ENCODE peak calls at places on chromosomes 2 and 18, in five cellular contexts. B is psoas muscle, X is ovary, M is left lung, G is neural progenitor cell. F is an unnamed sample.
A peak's percentile ranks its signal among the peaks of the same experiment; 100 is the strongest.

GRCh38 chr2:196249860-196250259 is 78.5 kb upstream of the STK17B start:
- DNase-seq in B (no peak), X (no peak), M (no peak), G (no peak), F (no peak)

GRCh38 chr2:101854877-101855276 is 136.9 kb upstream of the IL1R2 start:
- DNase-seq in B (no peak), X (no peak), M (no peak), G (no peak), F (no peak)

GRCh38 chr2:239942871-239943311 is 82.3 kb downstream of the NDUFA10 start:
- DNase-seq in B (peak; percentile 23), X (no peak), M (peak; percentile 13), G (no peak), F (no peak)

GRCh38 chr2:19480664-19481063 is 122.2 kb upstream of the OSR1 start:
- DNase-seq in B (no peak), X (no peak), M (no peak), G (no peak), F (no peak)

GRCh38 chr18:45448871-45449270 is 166.4 kb upstream of the SLC14A2 start:
- DNase-seq in B (no peak), X (no peak), M (no peak), G (peak; percentile 65), F (no peak)

GRCh38 chr2:85181844-85182456 is 48.8 kb downstream of the TCF7L1 start:
- DNase-seq in B (no peak), X (no peak), M (no peak), G (no peak), F (no peak)

GRCh38 chr2:134124047-134124753 is 129.7 kb upstream of the MGAT5 start:
- DNase-seq in B (no peak), X (no peak), M (no peak), G (no peak), F (no peak)

GRCh38 chr2:120600786-120601185 is 134.9 kb upstream of the GLI2 start:
- DNase-seq in B (peak; percentile 26), X (no peak), M (no peak), G (no peak), F (no peak)

GRCh38 chr2:219642064-219642444 is 14.6 kb downstream of the SLC4A3 start:
- DNase-seq in B (peak; percentile 51), X (peak; percentile 60), M (no peak), G (no peak), F (no peak)

GRCh38 chr2:45637440-45637839 is 14.0 kb upstream of the PRKCE start:
- DNase-seq in B (no peak), X (no peak), M (no peak), G (no peak), F (no peak)

GRCh38 chr18:497688-498087 is 2.8 kb downstream of the COLEC12 start:
- DNase-seq in B (no peak), X (no peak), M (no peak), G (no peak), F (no peak)

GRCh38 chr2:105771841-105772240 is 27.1 kb downstream of the NCK2 start:
- DNase-seq in B (no peak), X (no peak), M (no peak), G (peak; percentile 31), F (no peak)

GRCh38 chr2:68750592-68751396 is 16.2 kb downstream of the ARHGAP25 start:
- DNase-seq in B (no peak), X (no peak), M (no peak), G (no peak), F (peak; percentile 26)

GRCh38 chr2:109663721-109664120 is 49.6 kb downstream of the SOWAHC start:
- DNase-seq in B (peak; percentile 61), X (peak; percentile 38), M (no peak), G (no peak), F (peak; percentile 77)

GRCh38 chr2:86038291-86039081 is 67.2 kb downstream of the POLR1A start:
- DNase-seq in B (no peak), X (no peak), M (peak; percentile 67), G (no peak), F (no peak)

GRCh38 chr2:234463626-234464290 is 33.1 kb downstream of the ARL4C start:
- DNase-seq in B (no peak), X (no peak), M (no peak), G (no peak), F (no peak)

GRCh38 chr2:60629263-60629662 is 75.8 kb upstream of the BCL11A start:
- DNase-seq in B (no peak), X (no peak), M (no peak), G (no peak), F (no peak)

GRCh38 chr18:31447530-31448191 is at the start of gene DSG3:
- DNase-seq in B (no peak), X (no peak), M (no peak), G (peak; percentile 9), F (no peak)

GRCh38 chr2:220795705-220796104 is 776.4 kb downstream of the EPHA4 start:
- DNase-seq in B (no peak), X (no peak), M (no peak), G (no peak), F (no peak)

GRCh38 chr2:6657131-6657530 is 208.6 kb downstream of the CMPK2 start:
- DNase-seq in B (no peak), X (no peak), M (no peak), G (no peak), F (no peak)

GRCh38 chr2:131394147-131394931 is 30.4 kb upstream of the RAB6D start:
- DNase-seq in B (peak; percentile 54), X (no peak), M (no peak), G (peak; percentile 66), F (no peak)

GRCh38 chr18:25786778-25787177 is 303.6 kb downstream of the SS18 start:
- DNase-seq in B (no peak), X (no peak), M (no peak), G (no peak), F (no peak)

GRCh38 chr2:69001879-69002278 is 11.1 kb upstream of the ANTXR1 start:
- DNase-seq in B (no peak), X (no peak), M (no peak), G (no peak), F (no peak)

GRCh38 chr2:113734187-113734586 is 22.3 kb downstream of the SLC35F5 start:
- DNase-seq in B (no peak), X (no peak), M (no peak), G (no peak), F (no peak)

GRCh38 chr2:43542285-43542933 is 53.4 kb downstream of the THADA start:
- DNase-seq in B (no peak), X (no peak), M (no peak), G (peak; percentile 27), F (no peak)

GRCh38 chr2:182784777-182785176 is 68.7 kb downstream of the DNAJC10 start:
- DNase-seq in B (no peak), X (no peak), M (no peak), G (peak; percentile 44), F (no peak)

GRCh38 chr18:49839012-49839411 is 25.7 kb upstream of the ACAA2 start:
- DNase-seq in B (no peak), X (no peak), M (no peak), G (no peak), F (no peak)

GRCh38 chr2:147449323-147450080 is 395.3 kb upstream of the ACVR2A start:
- DNase-seq in B (no peak), X (no peak), M (no peak), G (peak; percentile 76), F (no peak)

GRCh38 chr2:109558076-109558882 is 55.5 kb downstream of the SEPTIN10 start:
- DNase-seq in B (no peak), X (no peak), M (no peak), G (no peak), F (no peak)

GRCh38 chr2:31561823-31562222 is 18.9 kb downstream of the SRD5A2 start:
- DNase-seq in B (no peak), X (no peak), M (no peak), G (no peak), F (no peak)

GRCh38 chr2:101111917-101112771 is 39.0 kb downstream of the TBC1D8 start:
- DNase-seq in B (peak; percentile 71), X (no peak), M (no peak), G (no peak), F (no peak)

GRCh38 chr18:55003695-55004094 is 44.4 kb upstream of the CCDC68 start:
- DNase-seq in B (no peak), X (no peak), M (no peak), G (no peak), F (no peak)

GRCh38 chr2:167334343-167334742 is 446.1 kb downstream of the XIRP2 start:
- DNase-seq in B (no peak), X (no peak), M (no peak), G (no peak), F (no peak)

GRCh38 chr2:167333245-167333644 is 445.0 kb downstream of the XIRP2 start:
- DNase-seq in B (no peak), X (no peak), M (no peak), G (peak; percentile 38), F (no peak)

GRCh38 chr2:167335627-167336026 is 447.3 kb downstream of the XIRP2 start:
- DNase-seq in B (no peak), X (no peak), M (no peak), G (no peak), F (no peak)

GRCh38 chr2:167332358-167332757 is 444.1 kb downstream of the XIRP2 start:
- DNase-seq in B (no peak), X (no peak), M (no peak), G (no peak), F (no peak)

DNA sequence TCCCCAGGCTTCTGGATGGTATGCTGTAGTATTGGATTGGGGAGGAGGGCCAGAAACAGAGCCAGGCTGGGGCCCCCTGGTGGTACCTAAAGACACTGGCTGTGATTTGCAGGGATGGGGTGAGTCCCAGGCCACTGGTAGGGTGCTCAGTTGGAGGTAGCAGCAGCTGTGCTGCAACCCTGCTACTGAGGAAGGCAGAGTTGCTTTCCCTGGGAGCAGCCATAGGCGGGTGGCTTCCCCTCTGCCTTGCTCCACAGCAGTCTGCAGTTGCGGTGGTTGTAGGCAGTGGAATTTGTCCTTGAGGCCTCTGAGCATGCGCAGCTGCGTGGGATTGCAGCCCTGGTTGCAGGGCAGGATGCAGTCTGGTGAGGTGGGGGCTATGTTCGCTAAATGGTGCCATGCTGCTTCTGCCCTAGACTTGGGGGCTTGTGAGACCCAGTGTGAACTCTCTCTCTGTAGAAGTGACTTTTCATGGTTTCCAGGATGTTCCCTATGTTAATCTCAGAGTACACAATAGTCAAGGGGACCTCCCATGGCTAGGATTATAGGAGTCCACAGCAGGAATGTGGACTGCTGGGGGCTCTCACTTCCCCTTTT is 443.5 kb downstream of the XIRP2 start:
- DNase-seq in B (no peak), X (no peak), M (no peak), G (peak; percentile 86), F (no peak)
- TF ChIP-seq CTCF in B (no peak), X (no peak), M (no peak), G (peak; percentile 48), F (no peak)

DNA sequence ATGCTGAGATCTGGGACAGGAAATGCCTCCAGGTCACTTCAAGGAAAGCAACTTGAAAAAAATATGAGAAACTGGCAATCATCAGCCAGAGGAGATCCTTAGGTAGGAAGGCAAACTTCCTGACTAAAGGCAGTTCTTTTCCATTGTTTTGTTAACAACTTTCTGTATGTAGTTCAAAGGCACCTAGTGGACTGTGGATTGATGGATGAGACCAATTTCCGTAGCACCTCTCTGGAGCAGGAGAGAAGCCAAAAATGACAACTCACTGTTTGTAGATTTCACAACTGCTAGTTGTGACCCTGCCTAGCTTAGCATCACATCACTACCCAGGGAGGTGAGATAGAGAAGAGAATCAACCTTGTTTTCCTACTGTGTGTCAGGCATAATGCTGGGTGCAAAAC is 21.8 kb upstream of the NOSTRIN start:
- DNase-seq in B (no peak), X (no peak), M (no peak), G (no peak), F (no peak)
- H3K27ac ChIP-seq in B (no peak overlapping the region), X (no peak overlapping the region), M (no peak overlapping the region), G (no peak overlapping the region), F (no peak overlapping the region)

GRCh38 chr2:127408807-127409099 is 9.5 kb upstream of the PROC start:
- DNase-seq in B (no peak), X (no peak), M (no peak), G (peak; percentile 42), F (no peak)
- H3K4me3 ChIP-seq in B (peak overlapping the region; percentile 72), X (no peak overlapping the region), M (no peak overlapping the region), G (peak overlapping the region; percentile 64), F (peak overlapping the region; percentile 38)

GRCh38 chr18:36419913-36420531 is 122.5 kb downstream of the FHOD3 start:
- DNase-seq in B (no peak), X (no peak), M (no peak), G (no peak), F (no peak)
- TF ChIP-seq CTCF in B (peak; percentile 48), X (no peak), M (no peak), G (no peak), F (no peak)